ENCODE peak calls at places on chromosomes 4 and X, in ten cellular contexts. C is esophagus muscularis mucosa, U is transverse colon, N is stomach, M is upper lobe of left lung, S is HepG2, E is SK-N-SH, H is GM12878, Q is K562, R is sigmoid colon. O is an unnamed sample. For H3K27me3, the result is how much of the 10 kb centered on the place peaks cover.

GRCh38 chrX:31392541-31392940 is 320.7 kb upstream of the FTHL17 start:
- DNase-seq in S (no peak), N (no peak), H (no peak), E (no peak), Q (no peak), M (no peak), R (no peak), C (no peak), U (no peak), O (no peak)

GRCh38 chr4:54525602-54526001 is 132.2 kb upstream of the KIT start:
- DNase-seq in H (no peak), U (no peak), M (no peak), C (peak), E (no peak), N (no peak), R (no peak), S (no peak), Q (no peak), O (no peak)

GRCh38 chr4:140137654-140138053 is 16.3 kb downstream of the MAML3 start:
- DNase-seq in H (no peak), E (no peak), R (no peak), S (no peak), U (no peak), C (no peak), M (no peak), N (no peak), Q (no peak), O (no peak)

GRCh38 chr4:123168812-123169211 is 227.8 kb upstream of the SPRY1 start:
- DNase-seq in Q (no peak), E (no peak), U (no peak), M (no peak), S (no peak), N (no peak), C (no peak), H (no peak), R (no peak), O (no peak)

GRCh38 chr4:77197361-77197760 is 40.4 kb downstream of the CCNG2 start:
- DNase-seq in S (no peak), R (no peak), H (no peak), U (no peak), Q (no peak), C (no peak), E (no peak), M (no peak), N (no peak), O (no peak)

GRCh38 chr4:70703695-70704332 is 15.5 kb downstream of the UTP3 start:
- DNase-seq in R (no peak), H (no peak), E (no peak), N (no peak), C (no peak), S (no peak), Q (no peak), M (no peak), U (peak), O (no peak)

GRCh38 chr4:160880186-160880585 is 1283.6 kb downstream of the FSTL5 start:
- DNase-seq in Q (no peak), U (no peak), S (no peak), C (no peak), H (no peak), N (no peak), M (no peak), R (no peak), E (no peak), O (no peak)

GRCh38 chr4:2837904-2838496 is 5.6 kb upstream of the ADD1 start:
- DNase-seq in U (peak), H (no peak), R (peak), C (no peak), E (peak), S (no peak), N (peak), M (peak), Q (no peak), O (no peak)

GRCh38 chrX:24996096-24996709 is 19.6 kb downstream of the ARX start:
- DNase-seq in S (no peak), H (no peak), Q (no peak), M (no peak), E (no peak), R (no peak), U (no peak), C (no peak), N (no peak), O (no peak)

GRCh38 chr4:73303711-73304110 is 45.1 kb upstream of the ANKRD17 start:
- DNase-seq in C (no peak), H (no peak), E (no peak), R (no peak), M (no peak), N (no peak), Q (no peak), U (no peak), S (no peak), O (no peak)

GRCh38 chr4:73299548-73300280 is 41.1 kb upstream of the ANKRD17 start:
- DNase-seq in N (no peak), M (no peak), E (no peak), U (no peak), H (no peak), R (no peak), Q (no peak), S (no peak), C (no peak), O (no peak)
- TF ChIP-seq EP300 in N (no peak), M (no peak), E (no peak), U (no peak), H (no peak), R (no peak), Q (no peak), S (no peak), C (no peak), O (no peak)

DNA sequence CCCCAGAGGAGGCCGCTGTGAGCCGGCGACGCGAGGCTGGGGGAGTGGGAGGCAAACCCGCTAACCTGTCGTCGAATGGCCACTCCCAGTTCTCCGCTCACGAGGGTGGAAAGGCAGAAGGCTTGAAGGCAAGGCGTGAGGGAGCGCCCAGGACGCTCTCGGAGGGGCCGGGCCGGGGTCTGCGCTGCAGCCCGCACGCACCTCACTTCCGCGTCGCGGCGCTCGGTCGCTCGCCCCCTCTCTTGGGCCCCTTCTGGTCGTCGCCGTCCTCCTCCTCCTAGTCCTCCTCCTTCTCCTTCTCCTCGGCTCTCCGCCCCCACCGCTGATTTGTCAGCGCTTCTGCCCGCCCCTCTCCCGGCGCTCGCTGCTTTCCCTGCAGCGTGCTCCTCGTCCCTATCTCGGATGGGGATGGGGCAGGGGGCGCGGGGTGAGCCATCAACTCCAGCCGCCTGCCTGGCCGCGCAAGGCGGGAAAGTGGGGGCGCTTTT is at the start of gene SNCA:
- DNase-seq in S (no peak), H (no peak), C (no peak), N (peak), E (peak), Q (peak), U (peak), R (peak), M (peak), O (peak)
- H3K27me3 ChIP-seq in S (under half), H (under half), C (under half), N (under half), E (under half), Q (under half), U (half or more), R (half or more), M (under half), O (under half)

DNA sequence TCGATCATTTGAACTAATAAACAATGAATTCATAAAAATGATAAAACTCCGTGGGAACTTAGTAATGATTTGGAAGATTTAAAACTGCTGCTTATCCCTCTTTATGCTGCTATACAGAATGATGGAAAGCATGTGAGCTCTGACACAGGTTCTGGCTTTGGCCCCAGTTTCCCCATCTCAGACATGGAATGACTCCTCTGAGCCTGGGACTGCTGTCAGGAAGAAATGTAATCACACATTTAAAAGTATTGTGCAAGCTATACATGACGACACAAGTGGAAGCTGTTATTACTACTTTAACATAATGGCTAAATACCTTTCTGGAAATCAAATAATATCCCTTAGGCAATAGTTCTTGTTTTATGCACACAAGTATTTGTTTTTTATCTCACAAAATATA is 161.7 kb downstream of the DCHS2 start:
- DNase-seq in R (peak), M (no peak), Q (no peak), H (no peak), E (no peak), N (no peak), S (no peak), U (peak), C (no peak), O (peak)
- TF ChIP-seq POLR2AphosphoS5 in R (no peak), M (no peak), Q (no peak), H (no peak), E (no peak), N (peak), S (no peak), U (peak), C (peak), O (no peak)

DNA sequence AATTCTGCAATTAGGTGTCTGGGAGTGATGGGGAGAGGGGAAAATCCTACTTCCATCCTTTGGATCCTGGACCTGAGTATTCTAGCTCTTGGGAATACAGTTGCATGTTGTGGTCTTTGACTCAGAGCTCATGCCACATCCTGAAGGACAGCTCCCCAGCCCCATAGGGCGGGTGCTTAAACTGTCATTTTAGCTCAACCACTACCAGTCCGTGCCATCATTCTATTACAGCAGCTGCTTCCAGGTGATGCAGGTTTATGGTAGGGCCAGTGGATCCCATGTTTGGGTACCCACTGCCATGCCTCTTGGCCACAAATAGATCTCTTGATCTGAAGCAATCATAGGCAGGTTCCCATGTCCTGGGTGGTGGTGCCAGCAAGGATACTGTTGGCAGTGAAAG is 34.7 kb downstream of the CCKAR start:
- DNase-seq in C (peak), M (no peak), Q (no peak), E (no peak), H (no peak), R (no peak), N (no peak), S (no peak), U (no peak), O (no peak)
- TF ChIP-seq EP300 in C (no peak), M (no peak), Q (no peak), E (no peak), H (no peak), R (no peak), N (no peak), S (no peak), U (no peak), O (no peak)

GRCh38 chr4:41880840-41881831 is 54.1 kb upstream of the TMEM33 start:
- DNase-seq in E (peak), C (no peak), R (no peak), M (no peak), U (no peak), Q (no peak), N (no peak), H (no peak), S (no peak), O (no peak)
- H3K27me3 ChIP-seq in E (under half), C (under half), R (half or more), M (under half), U (half or more), Q (under half), N (under half), H (under half), S (under half), O (half or more)

DNA sequence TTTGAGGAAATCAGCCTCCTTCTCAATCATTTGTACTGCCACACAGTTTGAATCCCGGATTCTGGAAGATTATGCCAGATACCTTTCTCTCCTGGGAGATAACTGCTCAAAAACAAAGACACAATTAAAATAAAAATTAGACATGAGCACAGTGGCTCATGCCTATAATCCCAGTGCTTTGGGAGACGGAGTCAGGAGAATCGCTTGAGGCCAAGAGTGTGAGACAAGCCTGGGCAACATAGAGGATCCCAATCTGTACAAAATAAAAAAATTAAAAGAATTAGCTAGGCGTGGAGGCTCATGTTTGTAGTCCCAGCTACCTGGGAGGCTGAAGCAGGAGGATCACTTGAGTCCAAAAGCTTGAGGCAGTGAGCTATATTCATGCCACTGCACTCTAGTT is 376.3 kb upstream of the ZFP42 start:
- DNase-seq in Q (no peak), M (no peak), S (no peak), R (no peak), H (no peak), E (no peak), C (no peak), N (no peak), U (no peak), O (no peak)
- TF ChIP-seq POLR2AphosphoS5 in Q (no peak), M (no peak), S (no peak), R (no peak), H (no peak), E (no peak), C (no peak), N (no peak), U (no peak), O (no peak)

GRCh38 chrX:48958635-48959094 is 1.3 kb upstream of the OTUD5 start:
- DNase-seq in M (no peak), H (no peak), E (no peak), C (peak), N (peak), Q (no peak), S (peak), U (peak), R (peak), O (peak)
- TF ChIP-seq EP300 in M (no peak), H (no peak), E (no peak), C (no peak), N (no peak), Q (no peak), S (no peak), U (no peak), R (no peak), O (no peak)

DNA sequence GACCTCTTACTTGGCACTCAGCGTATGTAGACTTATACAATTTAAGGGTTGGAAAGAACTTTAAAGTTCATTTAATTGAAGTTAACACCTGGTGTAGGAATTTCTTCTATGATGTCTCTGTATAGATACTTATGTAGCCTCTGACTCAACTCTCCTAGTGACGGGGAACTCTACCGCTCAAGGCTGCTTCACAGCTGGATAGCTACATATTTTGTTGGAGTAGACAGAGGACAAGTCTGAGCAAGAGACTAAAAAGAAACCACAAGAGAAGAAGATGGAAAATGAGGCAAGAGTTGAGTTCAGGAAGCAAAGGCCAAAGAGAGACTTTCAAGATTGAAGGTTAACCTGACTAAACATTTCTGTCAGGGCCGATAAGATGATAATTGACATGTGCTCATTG is 52.6 kb downstream of the GPR50 start:
- DNase-seq in U (no peak), Q (no peak), M (no peak), H (no peak), S (no peak), N (no peak), C (no peak), R (no peak), E (no peak), O (no peak)
- H3K27me3 ChIP-seq in U (under half), Q (under half), M (under half), H (under half), S (under half), N (under half), C (under half), R (under half), E (under half), O (under half)